ENCODE peak calls at places on chromosomes 3 and 15, in six cellular contexts. O, B, P, I, H and T are unnamed samples.

GRCh38 chr3:53114412-53115074 is 15.7 kb downstream of the RFT1 start:
- DNase-seq in H (no peak), B (no peak), I (no peak), P (no peak), O (peak; percentile 48), T (no peak)

GRCh38 chr3:133706033-133706432 is 40.2 kb upstream of the TF start:
- DNase-seq in B (no peak), I (no peak), H (no peak), P (no peak), O (no peak), T (no peak)

GRCh38 chr3:46564190-46565112 is 1.7 kb downstream of the LRRC2 start:
- DNase-seq in I (no peak), H (no peak), O (no peak), B (no peak), P (no peak), T (no peak)

GRCh38 chr3:136463170-136463569 is 213.0 kb downstream of the PCCB start:
- DNase-seq in H (no peak), I (no peak), B (no peak), O (no peak), P (no peak), T (no peak)

GRCh38 chr15:82680200-82681102 is 29.2 kb downstream of the AP3B2 start:
- DNase-seq in O (no peak), H (peak; percentile 68), I (peak; percentile 73), B (peak; percentile 64), P (peak; percentile 65), T (peak; percentile 74)

GRCh38 chr15:70505971-70506887 is 257.1 kb downstream of the UACA start:
- DNase-seq in B (no peak), P (no peak), H (no peak), O (no peak), I (no peak), T (no peak)

GRCh38 chr3:120498947-120499346 is 48.2 kb upstream of the FSTL1 start:
- DNase-seq in I (no peak), B (no peak), H (no peak), O (peak; percentile 96), P (no peak), T (no peak)

GRCh38 chr15:33738941-33739664 is 229.2 kb upstream of the CHRM5 start:
- DNase-seq in P (no peak), O (no peak), I (no peak), B (no peak), H (no peak), T (no peak)